ENCODE peak calls at places on chromosomes 1 and 21, in seven cellular contexts. K is transverse colon, R is HepG2, D is A549, Q is IMR-90, A is tibial nerve, N is uterus. V is an unnamed sample.

GRCh38 chr1:63915121-63915520 is 141.3 kb downstream of the ROR1 start:
- DNase-seq in D (peak; percentile 41), Q (peak; percentile 54), N (no peak), K (no peak), A (no peak), R (peak; percentile 25), V (no peak)

GRCh38 chr1:227883073-227883520 is 64.6 kb downstream of the WNT9A start:
- DNase-seq in K (no peak), A (no peak), D (no peak), R (no peak), Q (no peak), N (no peak), V (no peak)

GRCh38 chr1:96519851-96520281 is 201.7 kb upstream of the PTBP2 start:
- DNase-seq in Q (no peak), D (no peak), N (peak; percentile 38), K (no peak), R (no peak), A (no peak), V (no peak)

GRCh38 chr1:65072845-65073244 is 75.2 kb upstream of the AK4 start:
- DNase-seq in Q (no peak), A (no peak), N (no peak), R (no peak), D (no peak), K (no peak), V (no peak)

GRCh38 chr1:156838972-156839371 is 19.9 kb downstream of the INSRR start:
- DNase-seq in D (no peak), R (no peak), N (no peak), A (peak; percentile 50), Q (no peak), K (no peak), V (no peak)

GRCh38 chr1:230340778-230341546 is 85.2 kb downstream of the PGBD5 start:
- DNase-seq in A (no peak), Q (no peak), D (no peak), R (no peak), K (no peak), N (no peak), V (peak; percentile 69)

GRCh38 chr21:44869860-44870747 is 3.4 kb downstream of the PTTG1IP start:
- DNase-seq in K (peak; percentile 55), Q (peak; percentile 96), R (peak; percentile 96), D (peak; percentile 85), A (peak; percentile 65), N (peak; percentile 69), V (peak; percentile 51)

GRCh38 chr1:99170516-99170915 is 93.8 kb upstream of the PLPPR4 start:
- DNase-seq in R (no peak), Q (peak; percentile 66), D (peak; percentile 7), N (no peak), K (no peak), A (no peak), V (no peak)

GRCh38 chr21:21397464-21397863 is 399.3 kb downstream of the NCAM2 start:
- DNase-seq in R (no peak), D (no peak), K (no peak), Q (no peak), A (no peak), N (no peak), V (no peak)

GRCh38 chr1:80392529-80392928 is 1386.0 kb upstream of the ADGRL4 start:
- DNase-seq in A (no peak), K (no peak), N (no peak), Q (no peak), R (peak; percentile 2), D (peak; percentile 29), V (no peak)

GRCh38 chr21:40404319-40404906 is 442.5 kb downstream of the DSCAM start:
- DNase-seq in D (no peak), N (no peak), K (no peak), Q (no peak), A (peak; percentile 27), R (no peak), V (peak; percentile 22)

GRCh38 chr1:36420409-36420808 is 22.7 kb upstream of the LSM10 start:
- DNase-seq in K (no peak), A (peak; percentile 58), D (no peak), N (peak; percentile 58), Q (no peak), R (no peak), V (no peak)

GRCh38 chr1:92481598-92482403 is 4.9 kb downstream of the GFI1 start:
- DNase-seq in K (no peak), D (no peak), R (no peak), N (no peak), A (no peak), Q (no peak), V (no peak)

GRCh38 chr1:45718289-45718688 is 30.3 kb downstream of the TMEM69 start:
- DNase-seq in K (no peak), A (no peak), Q (no peak), R (no peak), N (no peak), D (no peak), V (no peak)

GRCh38 chr1:36157115-36157903 is 1.3 kb downstream of the MAP7D1 start:
- DNase-seq in N (no peak), R (no peak), Q (no peak), K (no peak), A (no peak), D (no peak), V (no peak)

GRCh38 chr1:41872074-41872473 is 46.6 kb downstream of the HIVEP3 start:
- DNase-seq in A (no peak), N (no peak), K (no peak), Q (no peak), D (no peak), R (no peak), V (no peak)

GRCh38 chr1:97243973-97244560 is 522.5 kb downstream of the PTBP2 start:
- DNase-seq in K (no peak), Q (peak; percentile 29), A (no peak), D (peak; percentile 4), R (no peak), N (no peak), V (no peak)

GRCh38 chr21:34952701-34953100 is 96.4 kb downstream of the RUNX1 start:
- DNase-seq in N (no peak), A (no peak), D (peak; percentile 2), R (no peak), K (no peak), Q (no peak), V (no peak)

GRCh38 chr1:13948851-13949490 is 249.0 kb downstream of the PRDM2 start:
- DNase-seq in N (peak; percentile 30), Q (no peak), D (no peak), R (no peak), A (peak; percentile 75), K (no peak), V (peak; percentile 55)

GRCh38 chr21:46182548-46183336 is 1.5 kb downstream of the SPATC1L start:
- DNase-seq in R (no peak), N (peak; percentile 66), A (no peak), Q (no peak), K (no peak), D (no peak), V (peak; percentile 67)

GRCh38 chr1:99820546-99820945 is 29.6 kb upstream of the AGL start:
- DNase-seq in A (no peak), R (no peak), Q (no peak), K (no peak), N (no peak), D (no peak), V (no peak)

GRCh38 chr1:93321720-93322119 is 24.0 kb upstream of the DR1 start:
- DNase-seq in D (no peak), Q (no peak), K (no peak), N (no peak), A (no peak), R (no peak), V (no peak)

GRCh38 chr1:71796044-71796443 is 486.3 kb downstream of the NEGR1 start:
- DNase-seq in A (no peak), Q (no peak), R (no peak), N (no peak), K (no peak), D (no peak), V (no peak)

GRCh38 chr1:185864889-185865288 is 130.7 kb downstream of the HMCN1 start:
- DNase-seq in A (no peak), N (no peak), R (no peak), K (no peak), D (no peak), Q (peak; percentile 97), V (no peak)

GRCh38 chr1:244603498-244603897 is 49.4 kb upstream of the DESI2 start:
- DNase-seq in N (no peak), Q (peak; percentile 58), K (no peak), D (peak; percentile 36), A (no peak), R (peak; percentile 7), V (no peak)

GRCh38 chr1:15966081-15966955 is 9.6 kb downstream of the ZBTB17 start:
- DNase-seq in N (no peak), A (peak; percentile 40), R (peak; percentile 20), D (no peak), Q (peak; percentile 79), K (peak; percentile 37), V (no peak)

GRCh38 chr1:27542463-27543273 is 52.7 kb upstream of the WASF2 start:
- DNase-seq in N (peak; percentile 62), A (peak; percentile 55), D (peak; percentile 94), K (peak; percentile 49), R (peak; percentile 93), Q (peak; percentile 85), V (peak; percentile 88)
- H3K4me1 ChIP-seq in N (peaks cover 23% of the 10 kb centered on the region), A (peaks cover 4% of the 10 kb centered on the region), D (peaks cover 85% of the 10 kb centered on the region), K (peaks cover 41% of the 10 kb centered on the region), R (peaks cover 59% of the 10 kb centered on the region), Q (peaks cover 45% of the 10 kb centered on the region), V (peaks cover 86% of the 10 kb centered on the region)

DNA sequence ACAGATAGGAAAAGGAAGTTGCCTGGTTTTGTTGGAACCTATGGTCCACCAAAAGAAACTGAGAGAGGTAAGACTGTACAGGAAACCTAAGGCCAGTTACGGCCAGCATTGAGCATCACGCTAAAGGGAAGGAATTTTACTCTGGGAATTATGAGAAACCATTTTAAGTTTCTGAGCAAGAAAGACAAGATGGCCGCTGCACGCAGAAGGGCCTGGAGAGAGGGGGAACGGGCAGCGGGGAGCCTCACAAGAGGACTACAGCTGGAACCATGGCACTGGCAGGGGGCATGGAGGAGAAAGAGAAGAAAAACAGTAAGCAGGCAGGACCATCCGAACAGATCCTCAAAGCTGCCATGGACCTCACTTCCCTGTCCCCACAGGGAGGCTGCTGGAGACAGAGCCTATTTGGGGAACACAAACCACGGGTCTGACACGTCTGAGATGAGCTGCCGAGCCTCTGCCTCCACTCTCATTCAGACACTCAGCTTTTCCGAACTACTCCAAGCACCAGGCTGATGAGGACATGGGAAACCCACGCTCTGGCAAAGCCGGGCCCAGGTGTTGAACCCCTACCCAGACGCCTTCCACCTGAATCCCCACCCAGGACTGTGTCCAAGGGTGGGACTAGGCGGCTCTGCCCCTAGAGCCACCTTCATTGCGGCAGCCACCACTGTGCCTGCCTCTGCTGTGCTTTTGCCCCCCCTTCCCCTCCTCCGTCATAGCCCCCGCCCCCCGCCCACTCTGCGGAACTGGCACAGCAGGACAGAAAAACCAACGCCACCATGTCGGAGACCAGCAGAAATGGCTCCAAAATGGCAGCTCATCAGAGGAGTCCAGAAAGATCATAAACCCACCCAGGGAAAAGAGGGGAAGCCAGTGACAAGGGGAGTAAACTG is 69.0 kb downstream of the CD46 start:
- DNase-seq in A (no peak), D (no peak), R (no peak), K (no peak), N (no peak), Q (no peak), V (no peak)
- TF ChIP-seq POLR2A in A (no peak), D (no peak), R (no peak), K (no peak), N (no peak), Q (no peak), V (no peak)

GRCh38 chr1:169696273-169697100 is 14.9 kb downstream of the SELL start:
- DNase-seq in R (no peak), Q (no peak), A (no peak), N (no peak), D (no peak), K (no peak), V (no peak)
- H3K4me3 ChIP-seq in R (no peak overlapping the region), Q (no peak overlapping the region), A (no peak overlapping the region), N (no peak overlapping the region), D (no peak overlapping the region), K (no peak overlapping the region), V (no peak overlapping the region)

GRCh38 chr1:34140011-34140676 is 24.9 kb downstream of the CSMD2 start:
- DNase-seq in R (no peak), D (no peak), N (no peak), Q (no peak), A (no peak), K (no peak), V (no peak)
- H3K4me1 ChIP-seq in R (no peaks in the 10 kb centered on the region), D (no peaks in the 10 kb centered on the region), N (no peaks in the 10 kb centered on the region), Q (no peaks in the 10 kb centered on the region), A (no peaks in the 10 kb centered on the region), K (no peaks in the 10 kb centered on the region), V (no peaks in the 10 kb centered on the region)

V was measured in heart left ventricle.